ENCODE peak calls at places on chromosomes 1 and 21, in nine cellular contexts. One of them, this sample, is unnamed.

GRCh38 chr1:205261946-205262668 is 34.4 kb downstream of the TMCC2 start:
- DNase-seq in GM06990: no peak
- DNase-seq in mucosa of descending colon: peak; percentile 5
- DNase-seq in heart right ventricle: no peak
- DNase-seq in kidney: no peak
- DNase-seq in CD8-positive, alpha-beta T cell: no peak
- DNase-seq in RWPE2: no peak
- DNase-seq in OCI-LY7: no peak
- DNase-seq in Peyer's patch: no peak
- DNase-seq in this sample: no peak

GRCh38 chr1:169601096-169601881 is 15.0 kb upstream of the F5 start:
- DNase-seq in mucosa of descending colon: no peak
- DNase-seq in GM06990: peak; percentile 27
- DNase-seq in heart right ventricle: no peak
- DNase-seq in Peyer's patch: no peak
- DNase-seq in CD8-positive, alpha-beta T cell: no peak
- DNase-seq in OCI-LY7: peak; percentile 43
- DNase-seq in kidney: no peak
- DNase-seq in RWPE2: no peak
- DNase-seq in this sample: no peak

GRCh38 chr1:201631037-201631436 is 92.1 kb downstream of the NAV1 start:
- DNase-seq in CD8-positive, alpha-beta T cell: no peak
- DNase-seq in mucosa of descending colon: no peak
- DNase-seq in RWPE2: no peak
- DNase-seq in Peyer's patch: no peak
- DNase-seq in OCI-LY7: no peak
- DNase-seq in GM06990: no peak
- DNase-seq in heart right ventricle: no peak
- DNase-seq in kidney: peak; percentile 7
- DNase-seq in this sample: no peak

GRCh38 chr1:8378202-8378601 is 60.3 kb downstream of the SLC45A1 start:
- DNase-seq in Peyer's patch: no peak
- DNase-seq in heart right ventricle: peak; percentile 22
- DNase-seq in CD8-positive, alpha-beta T cell: no peak
- DNase-seq in RWPE2: no peak
- DNase-seq in kidney: no peak
- DNase-seq in OCI-LY7: no peak
- DNase-seq in GM06990: no peak
- DNase-seq in mucosa of descending colon: no peak
- DNase-seq in this sample: no peak

GRCh38 chr1:155777541-155777940 is 79.5 kb downstream of the GON4L start:
- DNase-seq in mucosa of descending colon: no peak
- DNase-seq in CD8-positive, alpha-beta T cell: no peak
- DNase-seq in OCI-LY7: no peak
- DNase-seq in GM06990: no peak
- DNase-seq in Peyer's patch: no peak
- DNase-seq in heart right ventricle: no peak
- DNase-seq in kidney: no peak
- DNase-seq in RWPE2: no peak
- DNase-seq in this sample: no peak

GRCh38 chr1:2801046-2801445 is 447 bp downstream of the TTC34 start:
- DNase-seq in kidney: peak; percentile 44
- DNase-seq in CD8-positive, alpha-beta T cell: no peak
- DNase-seq in GM06990: no peak
- DNase-seq in RWPE2: peak; percentile 47
- DNase-seq in Peyer's patch: no peak
- DNase-seq in mucosa of descending colon: peak; percentile 37
- DNase-seq in OCI-LY7: no peak
- DNase-seq in heart right ventricle: no peak
- DNase-seq in this sample: peak; percentile 27

GRCh38 chr1:210687582-210688279 is 359.0 kb downstream of the HHAT start:
- DNase-seq in CD8-positive, alpha-beta T cell: no peak
- DNase-seq in heart right ventricle: no peak
- DNase-seq in kidney: no peak
- DNase-seq in mucosa of descending colon: no peak
- DNase-seq in OCI-LY7: no peak
- DNase-seq in GM06990: no peak
- DNase-seq in RWPE2: no peak
- DNase-seq in Peyer's patch: no peak
- DNase-seq in this sample: no peak

GRCh38 chr21:45379171-45379900 is 25.6 kb upstream of the COL18A1 start:
- DNase-seq in CD8-positive, alpha-beta T cell: no peak
- DNase-seq in mucosa of descending colon: peak; percentile 27
- DNase-seq in heart right ventricle: no peak
- DNase-seq in OCI-LY7: no peak
- DNase-seq in GM06990: no peak
- DNase-seq in RWPE2: no peak
- DNase-seq in kidney: peak; percentile 62
- DNase-seq in Peyer's patch: no peak
- DNase-seq in this sample: peak; percentile 8

GRCh38 chr1:159208460-159208825 is 3.8 kb downstream of the ACKR1 start:
- DNase-seq in mucosa of descending colon: no peak
- DNase-seq in RWPE2: no peak
- DNase-seq in OCI-LY7: no peak
- DNase-seq in Peyer's patch: no peak
- DNase-seq in kidney: no peak
- DNase-seq in CD8-positive, alpha-beta T cell: no peak
- DNase-seq in GM06990: no peak
- DNase-seq in heart right ventricle: no peak
- DNase-seq in this sample: no peak

GRCh38 chr1:159207774-159208459 is 3.2 kb downstream of the ACKR1 start:
- DNase-seq in GM06990: no peak
- DNase-seq in OCI-LY7: no peak
- DNase-seq in RWPE2: no peak
- DNase-seq in heart right ventricle: no peak
- DNase-seq in kidney: no peak
- DNase-seq in Peyer's patch: no peak
- DNase-seq in CD8-positive, alpha-beta T cell: no peak
- DNase-seq in mucosa of descending colon: no peak
- DNase-seq in this sample: no peak

GRCh38 chr1:159205225-159205624 is 550 bp downstream of the ACKR1 start:
- DNase-seq in Peyer's patch: no peak
- DNase-seq in mucosa of descending colon: no peak
- DNase-seq in heart right ventricle: no peak
- DNase-seq in kidney: no peak
- DNase-seq in OCI-LY7: no peak
- DNase-seq in CD8-positive, alpha-beta T cell: no peak
- DNase-seq in RWPE2: no peak
- DNase-seq in GM06990: no peak
- DNase-seq in this sample: no peak

GRCh38 chr1:159204791-159205141 is at the start of gene ACKR1:
- DNase-seq in Peyer's patch: no peak
- DNase-seq in RWPE2: no peak
- DNase-seq in kidney: no peak
- DNase-seq in CD8-positive, alpha-beta T cell: no peak
- DNase-seq in mucosa of descending colon: no peak
- DNase-seq in heart right ventricle: no peak
- DNase-seq in GM06990: no peak
- DNase-seq in OCI-LY7: no peak
- DNase-seq in this sample: no peak

GRCh38 chr1:159207080-159207479 is 2.4 kb downstream of the ACKR1 start:
- DNase-seq in OCI-LY7: no peak
- DNase-seq in mucosa of descending colon: no peak
- DNase-seq in RWPE2: no peak
- DNase-seq in GM06990: no peak
- DNase-seq in kidney: no peak
- DNase-seq in heart right ventricle: no peak
- DNase-seq in Peyer's patch: no peak
- DNase-seq in CD8-positive, alpha-beta T cell: no peak
- DNase-seq in this sample: no peak
- H3K4me3 ChIP-seq in OCI-LY7: no peak overlapping the region
- H3K4me3 ChIP-seq in mucosa of descending colon: no peak overlapping the region
- H3K4me3 ChIP-seq in RWPE2: no peak overlapping the region
- H3K4me3 ChIP-seq in GM06990: no peak overlapping the region
- H3K4me3 ChIP-seq in kidney: no peak overlapping the region
- H3K4me3 ChIP-seq in heart right ventricle: peak overlapping the region; percentile 26
- H3K4me3 ChIP-seq in Peyer's patch: no peak overlapping the region
- H3K4me3 ChIP-seq in CD8-positive, alpha-beta T cell: no peak overlapping the region
- H3K4me3 ChIP-seq in this sample: no peak overlapping the region

GRCh38 chr21:42513985-42514882 is 582 bp downstream of the SLC37A1 start:
- DNase-seq in CD8-positive, alpha-beta T cell: peak; percentile 48
- DNase-seq in RWPE2: no peak
- DNase-seq in mucosa of descending colon: peak; percentile 84
- DNase-seq in kidney: peak; percentile 88
- DNase-seq in OCI-LY7: peak; percentile 52
- DNase-seq in GM06990: peak; percentile 69
- DNase-seq in heart right ventricle: peak; percentile 41
- DNase-seq in Peyer's patch: peak; percentile 79
- DNase-seq in this sample: peak; percentile 70
- H3K36me3 ChIP-seq in CD8-positive, alpha-beta T cell: peaks cover 5% of the 10 kb centered on the region
- H3K36me3 ChIP-seq in RWPE2: no peaks in the 10 kb centered on the region
- H3K36me3 ChIP-seq in mucosa of descending colon: no peaks in the 10 kb centered on the region
- H3K36me3 ChIP-seq in kidney: no peaks in the 10 kb centered on the region
- H3K36me3 ChIP-seq in OCI-LY7: peaks cover 24% of the 10 kb centered on the region
- H3K36me3 ChIP-seq in GM06990: peaks cover 4% of the 10 kb centered on the region
- H3K36me3 ChIP-seq in heart right ventricle: no peaks in the 10 kb centered on the region
- H3K36me3 ChIP-seq in Peyer's patch: no peaks in the 10 kb centered on the region
- H3K36me3 ChIP-seq in this sample: peaks cover 18% of the 10 kb centered on the region

GRCh38 chr1:29176567-29176966 is 5.1 kb downstream of the SRSF4 start:
- DNase-seq in OCI-LY7: no peak
- DNase-seq in CD8-positive, alpha-beta T cell: no peak
- DNase-seq in RWPE2: no peak
- DNase-seq in Peyer's patch: no peak
- DNase-seq in heart right ventricle: no peak
- DNase-seq in mucosa of descending colon: no peak
- DNase-seq in GM06990: no peak
- DNase-seq in kidney: no peak
- DNase-seq in this sample: no peak

GRCh38 chr1:29177022-29177705 is 4.5 kb downstream of the SRSF4 start:
- DNase-seq in heart right ventricle: no peak
- DNase-seq in kidney: no peak
- DNase-seq in RWPE2: no peak
- DNase-seq in GM06990: no peak
- DNase-seq in mucosa of descending colon: no peak
- DNase-seq in Peyer's patch: peak; percentile 38
- DNase-seq in OCI-LY7: no peak
- DNase-seq in CD8-positive, alpha-beta T cell: no peak
- DNase-seq in this sample: no peak

GRCh38 chr1:29180497-29181412 is 945 bp downstream of the SRSF4 start:
- DNase-seq in kidney: no peak
- DNase-seq in CD8-positive, alpha-beta T cell: no peak
- DNase-seq in Peyer's patch: no peak
- DNase-seq in RWPE2: no peak
- DNase-seq in GM06990: no peak
- DNase-seq in OCI-LY7: no peak
- DNase-seq in mucosa of descending colon: no peak
- DNase-seq in heart right ventricle: no peak
- DNase-seq in this sample: no peak

GRCh38 chr1:29181413-29182225 is at the start of gene SRSF4:
- DNase-seq in OCI-LY7: peak; percentile 99
- DNase-seq in kidney: peak; percentile 100
- DNase-seq in Peyer's patch: peak; percentile 100
- DNase-seq in mucosa of descending colon: peak; percentile 100
- DNase-seq in CD8-positive, alpha-beta T cell: peak; percentile 98
- DNase-seq in RWPE2: peak; percentile 98
- DNase-seq in heart right ventricle: peak; percentile 99
- DNase-seq in GM06990: peak; percentile 99
- DNase-seq in this sample: peak; percentile 99

DNA sequence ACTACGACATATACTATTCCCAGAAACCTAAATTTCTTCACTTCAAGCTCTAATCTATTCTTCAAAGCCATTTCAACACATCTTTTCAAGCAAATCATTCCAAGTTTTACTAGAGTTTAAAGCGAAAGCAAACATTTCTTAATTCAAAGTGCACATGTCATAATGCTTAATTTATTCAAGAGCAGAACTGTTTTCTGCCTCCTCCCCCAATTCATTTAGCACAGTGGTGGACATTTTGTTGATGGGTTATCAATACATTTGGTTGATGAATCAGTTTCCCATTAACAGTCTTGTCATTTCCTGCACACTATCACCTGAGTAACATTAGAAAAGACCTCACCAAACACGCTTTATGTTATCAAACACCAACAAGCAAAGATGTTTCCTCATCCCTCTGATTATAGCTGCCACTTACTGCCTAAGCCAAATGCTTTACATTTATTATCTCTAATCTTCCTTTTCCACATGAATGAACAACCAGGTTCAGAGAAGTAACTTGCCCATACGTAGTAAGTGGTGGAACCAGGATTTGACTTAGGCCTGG is 2.0 kb downstream of the SRSF4 start:
- DNase-seq in Peyer's patch: no peak
- DNase-seq in CD8-positive, alpha-beta T cell: no peak
- DNase-seq in heart right ventricle: no peak
- DNase-seq in OCI-LY7: no peak
- DNase-seq in RWPE2: no peak
- DNase-seq in kidney: no peak
- DNase-seq in mucosa of descending colon: no peak
- DNase-seq in GM06990: no peak
- DNase-seq in this sample: no peak
- H3K4me3 ChIP-seq in Peyer's patch: peak overlapping the region; percentile 96
- H3K4me3 ChIP-seq in CD8-positive, alpha-beta T cell: peak overlapping the region; percentile 89
- H3K4me3 ChIP-seq in heart right ventricle: peak overlapping the region; percentile 90
- H3K4me3 ChIP-seq in OCI-LY7: peak overlapping the region; percentile 92
- H3K4me3 ChIP-seq in RWPE2: peak overlapping the region; percentile 97
- H3K4me3 ChIP-seq in kidney: peak overlapping the region; percentile 83
- H3K4me3 ChIP-seq in mucosa of descending colon: no peak overlapping the region
- H3K4me3 ChIP-seq in GM06990: peak overlapping the region; percentile 99
- H3K4me3 ChIP-seq in this sample: peak overlapping the region; percentile 97

GRCh38 chr1:149963358-149963757 is 26.7 kb upstream of the MTMR11 start:
- DNase-seq in OCI-LY7: no peak
- DNase-seq in RWPE2: no peak
- DNase-seq in Peyer's patch: no peak
- DNase-seq in mucosa of descending colon: no peak
- DNase-seq in GM06990: no peak
- DNase-seq in kidney: no peak
- DNase-seq in CD8-positive, alpha-beta T cell: no peak
- DNase-seq in heart right ventricle: no peak
- DNase-seq in this sample: no peak

GRCh38 chr1:149966405-149966804 is 29.7 kb upstream of the MTMR11 start:
- DNase-seq in OCI-LY7: no peak
- DNase-seq in GM06990: no peak
- DNase-seq in heart right ventricle: no peak
- DNase-seq in kidney: no peak
- DNase-seq in CD8-positive, alpha-beta T cell: no peak
- DNase-seq in Peyer's patch: no peak
- DNase-seq in mucosa of descending colon: no peak
- DNase-seq in RWPE2: no peak
- DNase-seq in this sample: no peak

GRCh38 chr1:149965440-149965839 is 28.8 kb upstream of the MTMR11 start:
- DNase-seq in mucosa of descending colon: no peak
- DNase-seq in kidney: no peak
- DNase-seq in CD8-positive, alpha-beta T cell: no peak
- DNase-seq in Peyer's patch: no peak
- DNase-seq in OCI-LY7: no peak
- DNase-seq in GM06990: no peak
- DNase-seq in heart right ventricle: no peak
- DNase-seq in RWPE2: no peak
- DNase-seq in this sample: no peak

GRCh38 chr1:149962736-149963135 is 26.1 kb upstream of the MTMR11 start:
- DNase-seq in RWPE2: no peak
- DNase-seq in OCI-LY7: no peak
- DNase-seq in GM06990: no peak
- DNase-seq in mucosa of descending colon: no peak
- DNase-seq in heart right ventricle: no peak
- DNase-seq in CD8-positive, alpha-beta T cell: no peak
- DNase-seq in Peyer's patch: no peak
- DNase-seq in kidney: no peak
- DNase-seq in this sample: no peak

DNA sequence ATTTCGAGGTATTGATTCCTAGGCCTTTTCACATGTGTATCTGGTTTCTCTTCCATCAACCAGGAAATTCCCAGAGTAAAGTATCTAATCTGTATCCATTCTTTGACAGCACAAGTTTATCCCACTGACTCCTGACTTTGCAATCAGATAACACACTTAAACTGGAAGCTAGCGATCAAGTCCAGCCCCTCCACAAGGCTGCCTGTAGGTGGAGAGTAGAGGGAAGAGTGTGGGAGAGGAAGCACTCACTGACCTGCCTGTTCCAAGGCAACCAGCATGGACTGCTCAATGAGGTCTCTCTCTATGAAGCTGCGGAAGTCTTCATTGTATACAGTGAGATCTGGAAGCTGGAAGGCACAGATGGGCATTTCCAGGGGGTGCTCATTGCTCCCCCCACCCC is 30.4 kb upstream of the MTMR11 start:
- DNase-seq in OCI-LY7: no peak
- DNase-seq in GM06990: no peak
- DNase-seq in mucosa of descending colon: no peak
- DNase-seq in Peyer's patch: no peak
- DNase-seq in RWPE2: no peak
- DNase-seq in heart right ventricle: no peak
- DNase-seq in kidney: no peak
- DNase-seq in CD8-positive, alpha-beta T cell: no peak
- DNase-seq in this sample: no peak
- H3K36me3 ChIP-seq in OCI-LY7: no peaks in the 10 kb centered on the region
- H3K36me3 ChIP-seq in GM06990: peaks cover 16% of the 10 kb centered on the region
- H3K36me3 ChIP-seq in mucosa of descending colon: peaks cover 8% of the 10 kb centered on the region
- H3K36me3 ChIP-seq in Peyer's patch: no peaks in the 10 kb centered on the region
- H3K36me3 ChIP-seq in RWPE2: peaks cover 80% of the 10 kb centered on the region
- H3K36me3 ChIP-seq in heart right ventricle: peaks cover 29% of the 10 kb centered on the region
- H3K36me3 ChIP-seq in kidney: peaks cover 21% of the 10 kb centered on the region
- H3K36me3 ChIP-seq in CD8-positive, alpha-beta T cell: peaks cover 18% of the 10 kb centered on the region
- H3K36me3 ChIP-seq in this sample: peaks cover 26% of the 10 kb centered on the region